ENCODE peak calls at places on chromosomes 11 and 22, in five cellular contexts. M is NT2/D1; F is cardiac muscle cell; O is mucosa of descending colon; Z is CD4-positive, alpha-beta T cell. P is an unnamed sample. For H3K9me3, the result is how much of the 10 kb centered on the place peaks cover.

GRCh38 chr11:114586797-114587196 is 8.8 kb downstream of the NXPE4 start:
- DNase-seq in M (peak), F (no peak), O (no peak), Z (no peak), P (no peak)

GRCh38 chr11:27213232-27213660 is 149.8 kb downstream of the CCDC34 start:
- DNase-seq in M (no peak), F (peak), O (no peak), Z (no peak), P (no peak)

GRCh38 chr11:32400196-32400595 is 35.1 kb downstream of the WT1 start:
- DNase-seq in M (no peak), F (no peak), O (no peak), Z (no peak), P (no peak)

GRCh38 chr22:38862375-38863329 is 9.4 kb downstream of the CBX6 start:
- DNase-seq in M (no peak), F (peak), O (no peak), Z (no peak), P (no peak)

GRCh38 chr11:45859661-45860140 is 12.4 kb downstream of the CRY2 start:
- DNase-seq in M (no peak), F (peak), O (peak), Z (no peak), P (peak)

GRCh38 chr11:83573097-83573496 is 286.9 kb upstream of the CCDC90B start:
- DNase-seq in M (no peak), F (no peak), O (no peak), Z (no peak), P (no peak)

GRCh38 chr11:98137437-98137836 is 883.3 kb upstream of the CNTN5 start:
- DNase-seq in M (no peak), F (no peak), O (no peak), Z (no peak), P (no peak)

GRCh38 chr11:45935349-45936064 is 13.1 kb downstream of the LARGE2 start:
- DNase-seq in M (no peak), F (no peak), O (no peak), Z (no peak), P (no peak)

GRCh38 chr22:22060200-22061084 is 77.9 kb upstream of the TOP3B start:
- DNase-seq in M (peak), F (peak), O (peak), Z (peak), P (peak)

GRCh38 chr11:77201991-77202841 is 74.2 kb downstream of the MYO7A start:
- DNase-seq in M (no peak), F (no peak), O (peak), Z (no peak), P (no peak)

GRCh38 chr11:132158091-132158490 is 787.7 kb downstream of the NTM start:
- DNase-seq in M (peak), F (peak), O (no peak), Z (no peak), P (no peak)

GRCh38 chr11:134411887-134412507 is at the start of gene B3GAT1:
- DNase-seq in M (no peak), F (peak), O (no peak), Z (no peak), P (no peak)

GRCh38 chr22:45615364-45615763 is 56.3 kb upstream of the ATXN10 start:
- DNase-seq in M (no peak), F (no peak), O (no peak), Z (no peak), P (no peak)

GRCh38 chr22:26777402-26777801 is 120.0 kb downstream of the MIAT start:
- DNase-seq in M (peak), F (no peak), O (no peak), Z (no peak), P (no peak)

GRCh38 chr11:68677432-68677831 is 6.9 kb upstream of the GAL start:
- DNase-seq in M (peak), F (no peak), O (no peak), Z (no peak), P (no peak)

GRCh38 chr11:62245271-62245753 is 3.3 kb downstream of the SCGB1D2 start:
- DNase-seq in M (peak), F (peak), O (no peak), Z (no peak), P (no peak)

GRCh38 chr11:19995131-19995530 is 165.1 kb downstream of the DBX1 start:
- DNase-seq in M (no peak), F (no peak), O (no peak), Z (no peak), P (peak)

GRCh38 chr11:132177106-132177505 is 806.7 kb downstream of the NTM start:
- DNase-seq in M (peak), F (peak), O (no peak), Z (no peak), P (no peak)

GRCh38 chr11:62546244-62546936 is at the start of gene AHNAK:
- DNase-seq in M (no peak), F (peak), O (peak), Z (peak), P (peak)

GRCh38 chr22:38881997-38882396 is 10.0 kb upstream of the CBX6 start:
- DNase-seq in M (no peak), F (no peak), O (no peak), Z (no peak), P (no peak)

GRCh38 chr11:29119116-29119515 is 897.7 kb downstream of the KCNA4 start:
- DNase-seq in M (no peak), F (no peak), O (no peak), Z (no peak), P (no peak)

GRCh38 chr22:33971561-33971961 is 51.3 kb upstream of the LARGE1 start:
- DNase-seq in M (no peak), F (no peak), O (no peak), Z (no peak), P (no peak)

GRCh38 chr11:706957-707816 is 1.2 kb downstream of the EPS8L2 start:
- DNase-seq in M (no peak), F (no peak), O (peak), Z (no peak), P (peak)

GRCh38 chr22:40040927-40041326 is 46.2 kb downstream of the FAM83F start:
- DNase-seq in M (no peak), F (peak), O (no peak), Z (no peak), P (no peak)

GRCh38 chr11:68120212-68121066 is 749 bp downstream of the CHKA start:
- DNase-seq in M (no peak), F (peak), O (peak), Z (peak), P (no peak)

GRCh38 chr11:18490736-18491485 is 35.3 kb downstream of the LDHAL6A start:
- DNase-seq in M (no peak), F (no peak), O (no peak), Z (no peak), P (no peak)

GRCh38 chr22:29218758-29219408 is 13.2 kb downstream of the EMID1 start:
- DNase-seq in M (no peak), F (no peak), O (no peak), Z (no peak), P (no peak)

GRCh38 chr11:115504279-115505158 is at the start of gene CADM1:
- DNase-seq in M (peak), F (peak), O (peak), Z (peak), P (peak)

GRCh38 chr11:64253481-64253880 is 2.2 kb downstream of the PLCB3 start:
- DNase-seq in M (no peak), F (no peak), O (no peak), Z (no peak), P (no peak)

GRCh38 chr11:17208257-17208999 is 642 bp upstream of the PIK3C2A start:
- DNase-seq in M (peak), F (peak), O (no peak), Z (peak), P (peak)

GRCh38 chr11:63623513-63624140 is 9.4 kb upstream of the PLAAT3 start:
- DNase-seq in M (no peak), F (no peak), O (no peak), Z (no peak), P (no peak)

GRCh38 chr11:24588075-24588474 is 91.2 kb downstream of the LUZP2 start:
- DNase-seq in M (no peak), F (no peak), O (no peak), Z (no peak), P (no peak)

GRCh38 chr11:61160487-61161189 is 588 bp downstream of the VPS37C start:
- DNase-seq in M (no peak), F (no peak), O (no peak), Z (no peak), P (no peak)

GRCh38 chr11:3671334-3672254 is at the start of gene CHRNA10:
- DNase-seq in M (no peak), F (peak), O (no peak), Z (no peak), P (no peak)

GRCh38 chr22:20316217-20316843 is 3.5 kb downstream of the DGCR6L start:
- DNase-seq in M (no peak), F (no peak), O (no peak), Z (no peak), P (peak)

GRCh38 chr22:24391836-24392217 is 35.6 kb upstream of the ADORA2A start:
- DNase-seq in M (no peak), F (no peak), O (no peak), Z (no peak), P (no peak)

GRCh38 chr11:109934151-109934550 is 159.0 kb upstream of the ZC3H12C start:
- DNase-seq in M (no peak), F (no peak), O (no peak), Z (no peak), P (no peak)

GRCh38 chr22:47341464-47341863 is 579.0 kb downstream of the TBC1D22A start:
- DNase-seq in M (no peak), F (no peak), O (no peak), Z (no peak), P (no peak)
- H3K9me3 ChIP-seq in M (under half), F (under half), O (under half), Z (under half), P (under half)

DNA sequence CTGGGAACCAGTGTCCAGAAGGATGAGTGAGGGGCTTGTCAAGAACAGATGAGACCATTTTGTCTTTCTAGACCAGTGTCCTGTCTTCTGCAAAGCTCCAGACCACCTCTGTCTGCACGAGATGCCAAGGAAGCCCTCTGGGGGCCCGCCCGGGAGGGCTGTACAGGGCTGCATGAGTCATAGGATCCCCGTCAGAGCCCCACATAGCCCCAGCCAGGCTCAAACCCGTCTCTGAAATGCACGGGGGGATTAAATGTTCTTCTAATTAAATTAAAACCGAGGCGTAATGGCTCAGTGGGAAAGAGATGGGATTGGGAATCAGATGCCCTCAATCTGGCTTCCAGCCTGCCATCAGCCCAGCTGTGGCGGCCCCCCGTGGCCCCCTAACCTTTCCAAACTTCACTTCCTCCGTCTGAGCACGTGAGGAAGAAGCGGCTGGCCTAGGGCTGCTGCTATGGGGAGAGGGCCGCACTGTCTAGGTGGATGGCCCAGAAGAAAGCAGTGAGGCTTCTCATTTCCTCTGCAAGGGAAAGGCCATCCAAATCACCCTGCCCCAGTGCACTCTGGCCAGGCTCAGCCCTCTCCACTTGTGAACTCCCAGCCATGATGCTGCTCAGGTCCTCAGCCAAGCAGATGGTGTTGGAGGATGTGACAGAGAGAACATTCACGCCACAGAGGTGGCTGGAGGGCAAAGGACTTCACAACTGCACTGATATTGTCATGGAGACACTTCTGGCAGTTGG is 32.8 kb downstream of the KCNQ1OT1 start:
- DNase-seq in M (no peak), F (no peak), O (no peak), Z (no peak), P (no peak)
- H3K9me3 ChIP-seq in M (under half), F (under half), O (under half), Z (under half), P (under half)

DNA sequence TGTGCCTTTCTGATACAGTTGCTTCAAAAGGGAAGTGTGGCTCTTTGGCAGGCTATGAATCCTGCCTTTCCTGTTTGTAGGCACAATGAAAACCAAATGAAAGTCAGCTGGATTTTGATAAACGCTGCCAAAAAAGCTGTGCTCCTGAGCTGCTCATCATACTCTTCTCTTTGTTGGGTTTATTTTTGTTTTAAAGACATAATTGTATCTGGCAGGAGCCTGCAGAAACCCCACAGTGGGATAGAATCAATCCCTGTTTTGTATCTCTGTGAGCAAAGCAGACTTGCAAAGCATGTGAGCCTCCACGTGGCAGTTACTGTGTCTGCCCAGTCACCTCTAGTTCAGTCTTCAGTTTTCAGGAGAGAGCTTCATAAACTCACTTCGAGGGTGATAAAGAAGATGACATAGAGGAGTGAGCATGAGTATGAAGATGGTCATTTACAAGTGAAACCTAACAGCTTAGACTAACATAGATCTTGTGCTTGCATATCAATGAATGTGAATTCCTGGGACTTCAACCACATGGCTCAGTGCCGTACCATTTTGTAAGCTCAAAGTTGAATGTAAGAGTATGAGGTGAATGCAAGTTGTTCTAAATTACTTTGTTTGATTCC is 655.8 kb upstream of the KIRREL3 start:
- DNase-seq in M (peak), F (no peak), O (no peak), Z (no peak), P (no peak)
- H3K9me3 ChIP-seq in M (under half), F (under half), O (under half), Z (under half), P (under half)

DNA sequence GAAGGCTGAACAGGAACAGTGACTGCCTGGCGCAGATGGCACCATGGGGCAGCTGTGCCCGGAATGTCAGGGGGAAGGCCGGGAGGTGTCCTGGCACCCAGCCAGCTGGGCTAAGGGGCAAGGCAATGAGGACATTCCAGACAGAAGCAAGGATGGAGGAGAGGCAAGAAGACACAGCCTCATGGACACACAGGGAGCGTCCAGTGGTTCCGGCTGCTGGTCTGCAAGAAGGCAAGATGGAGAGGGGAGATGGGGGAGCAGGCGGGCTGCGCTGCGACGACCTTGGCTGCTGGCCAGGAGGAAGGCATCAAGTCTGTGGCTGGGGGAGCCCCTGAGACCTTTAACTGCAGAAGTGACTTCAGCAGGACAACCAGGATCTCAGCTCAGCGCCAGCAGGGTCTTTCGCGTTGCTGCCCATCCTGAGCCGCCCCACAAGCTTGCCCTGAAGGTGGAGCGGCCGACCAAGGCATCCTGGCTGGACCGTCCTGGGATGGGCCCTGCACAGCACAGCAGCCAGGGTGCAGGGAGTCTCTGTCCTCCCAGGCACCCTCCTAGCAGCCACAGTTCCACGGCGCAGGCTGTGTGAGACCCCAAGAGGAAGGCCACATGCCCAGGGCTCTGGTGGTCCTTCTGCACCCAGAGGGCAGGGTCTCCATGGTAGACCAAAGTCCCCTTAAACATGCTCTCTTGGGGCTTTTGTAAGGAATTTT is 531.7 kb downstream of the BRD1 start:
- DNase-seq in M (no peak), F (no peak), O (no peak), Z (no peak), P (no peak)
- H3K9me3 ChIP-seq in M (under half), F (under half), O (under half), Z (under half), P (under half)

GRCh38 chr11:70546179-70546940 is 148.0 kb downstream of the CTTN start:
- DNase-seq in M (no peak), F (no peak), O (peak), Z (no peak), P (no peak)

GRCh38 chr11:70544067-70544773 is 145.9 kb downstream of the CTTN start:
- DNase-seq in M (no peak), F (no peak), O (no peak), Z (no peak), P (no peak)

GRCh38 chr11:70544774-70545625 is 146.7 kb downstream of the CTTN start:
- DNase-seq in M (peak), F (no peak), O (no peak), Z (no peak), P (no peak)

GRCh38 chr11:70547386-70547785 is 149.1 kb downstream of the CTTN start:
- DNase-seq in M (no peak), F (no peak), O (no peak), Z (no peak), P (no peak)

GRCh38 chr11:70545626-70545945 is 147.3 kb downstream of the CTTN start:
- DNase-seq in M (no peak), F (no peak), O (peak), Z (no peak), P (no peak)
- H3K9me3 ChIP-seq in M (under half), F (under half), O (under half), Z (under half), P (under half)

GRCh38 chr11:38356255-38356654 is 1758.2 kb upstream of the RAG2 start:
- DNase-seq in M (no peak), F (no peak), O (no peak), Z (no peak), P (no peak)
- H3K9me3 ChIP-seq in M (under half), F (under half), O (under half), Z (under half), P (under half)

GRCh38 chr22:47457021-47457420 is 694.6 kb downstream of the TBC1D22A start:
- DNase-seq in M (no peak), F (no peak), O (no peak), Z (no peak), P (peak)
- H3K9me3 ChIP-seq in M (under half), F (under half), O (under half), Z (under half), P (under half)

GRCh38 chr22:48072777-48073176 is 1310.3 kb downstream of the TBC1D22A start:
- DNase-seq in M (peak), F (no peak), O (no peak), Z (no peak), P (no peak)
- H3K9me3 ChIP-seq in M (under half), F (under half), O (under half), Z (under half), P (under half)

DNA sequence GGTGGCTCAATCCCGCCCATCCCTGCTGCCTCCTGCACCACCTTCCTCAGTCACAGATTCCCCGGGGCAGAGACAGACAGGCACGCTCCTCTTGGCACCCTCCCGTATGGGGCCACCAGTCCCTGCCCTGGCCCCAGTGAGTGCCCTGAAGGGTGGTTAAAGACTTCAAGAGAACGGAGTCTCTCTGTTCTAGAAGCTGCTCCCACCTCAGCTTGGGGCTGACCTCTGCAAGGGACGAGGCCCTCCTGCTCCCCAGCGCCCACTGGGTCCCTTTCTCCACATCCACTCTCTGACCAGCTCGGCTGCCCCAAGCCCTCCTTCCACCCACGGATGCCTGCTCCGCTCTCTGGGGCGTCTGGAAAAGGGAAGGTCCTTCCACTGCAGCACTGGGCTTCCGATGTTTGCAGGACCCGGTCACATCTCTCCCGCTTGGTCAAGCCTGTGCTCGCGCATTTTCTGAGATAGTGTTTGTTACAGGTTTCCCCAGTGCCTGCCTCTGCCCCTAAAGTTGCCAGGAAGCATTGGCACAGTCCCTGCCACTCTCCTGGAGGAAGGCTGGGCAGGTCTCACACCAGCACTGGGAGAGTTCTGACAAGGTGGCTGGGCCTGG is 1487.9 kb downstream of the TBC1D22A start:
- DNase-seq in M (no peak), F (no peak), O (no peak), Z (no peak), P (no peak)
- H3K9me3 ChIP-seq in M (under half), F (under half), O (under half), Z (under half), P (under half)

P was measured in lung.